ENCODE peak calls at places on chromosomes 1 and 21, in four cellular contexts. One of them, this sample, is unnamed.

GRCh38 chr1:54312874-54313316 is 93.3 kb downstream of the SSBP3 start:
- DNase-seq in HepG2: peak
- DNase-seq in K562: no peak
- DNase-seq in GM12878: no peak
- DNase-seq in this sample: no peak

GRCh38 chr1:44849575-44850132 is 6.6 kb upstream of the PTCH2 start:
- DNase-seq in GM12878: no peak
- DNase-seq in K562: no peak
- DNase-seq in HepG2: no peak
- DNase-seq in this sample: no peak

GRCh38 chr1:24783713-24784112 is 38.5 kb downstream of the CLIC4 start:
- DNase-seq in K562: no peak
- DNase-seq in GM12878: no peak
- DNase-seq in HepG2: peak
- DNase-seq in this sample: no peak

GRCh38 chr1:156504062-156504813 is 3.7 kb upstream of the MEF2D start:
- DNase-seq in K562: no peak
- DNase-seq in GM12878: no peak
- DNase-seq in HepG2: no peak
- DNase-seq in this sample: no peak

GRCh38 chr1:215636258-215636965 is 69.3 kb downstream of the KCTD3 start:
- DNase-seq in GM12878: no peak
- DNase-seq in K562: no peak
- DNase-seq in HepG2: peak
- DNase-seq in this sample: no peak

GRCh38 chr1:15943515-15944307 is 32.2 kb downstream of the ZBTB17 start:
- DNase-seq in HepG2: no peak
- DNase-seq in GM12878: no peak
- DNase-seq in K562: no peak
- DNase-seq in this sample: no peak

GRCh38 chr1:82837261-82837660 is 1036.5 kb downstream of the ADGRL2 start:
- DNase-seq in HepG2: no peak
- DNase-seq in K562: no peak
- DNase-seq in GM12878: no peak
- DNase-seq in this sample: no peak

GRCh38 chr1:167489581-167490340 is 28.6 kb downstream of the CD247 start:
- DNase-seq in GM12878: no peak
- DNase-seq in HepG2: no peak
- DNase-seq in K562: no peak
- DNase-seq in this sample: no peak

GRCh38 chr1:53740621-53741105 is 1.7 kb upstream of the GLIS1 start:
- DNase-seq in HepG2: peak
- DNase-seq in K562: no peak
- DNase-seq in GM12878: no peak
- DNase-seq in this sample: no peak

GRCh38 chr1:172915276-172915675 is 135.5 kb downstream of the TNFSF18 start:
- DNase-seq in GM12878: no peak
- DNase-seq in K562: no peak
- DNase-seq in HepG2: no peak
- DNase-seq in this sample: no peak

GRCh38 chr1:115506523-115507255 is 135.1 kb upstream of the VANGL1 start:
- DNase-seq in K562: no peak
- DNase-seq in GM12878: no peak
- DNase-seq in HepG2: no peak
- DNase-seq in this sample: no peak

GRCh38 chr1:84300991-84301758 is at the start of gene SAMD13:
- DNase-seq in K562: no peak
- DNase-seq in HepG2: no peak
- DNase-seq in GM12878: peak
- DNase-seq in this sample: peak

GRCh38 chr1:99004270-99005141 is at the start of gene PLPPR5:
- DNase-seq in HepG2: no peak
- DNase-seq in GM12878: no peak
- DNase-seq in K562: no peak
- DNase-seq in this sample: no peak

GRCh38 chr1:228463009-228463558 is 24.1 kb upstream of the RNF187 start:
- DNase-seq in GM12878: no peak
- DNase-seq in K562: no peak
- DNase-seq in HepG2: no peak
- DNase-seq in this sample: no peak

GRCh38 chr1:7389201-7389785 is 381.8 kb upstream of the VAMP3 start:
- DNase-seq in K562: no peak
- DNase-seq in GM12878: no peak
- DNase-seq in HepG2: no peak
- DNase-seq in this sample: no peak

GRCh38 chr1:243598433-243598832 is 251.6 kb downstream of the AKT3 start:
- DNase-seq in GM12878: no peak
- DNase-seq in HepG2: no peak
- DNase-seq in K562: no peak
- DNase-seq in this sample: no peak

GRCh38 chr1:55213029-55213884 is 1.9 kb downstream of the USP24 start:
- DNase-seq in GM12878: no peak
- DNase-seq in HepG2: no peak
- DNase-seq in K562: no peak
- DNase-seq in this sample: no peak

GRCh38 chr1:204493145-204493881 is 1.3 kb downstream of the PIK3C2B start:
- DNase-seq in HepG2: peak
- DNase-seq in GM12878: no peak
- DNase-seq in K562: no peak
- DNase-seq in this sample: no peak

GRCh38 chr1:68087184-68087583 is 36.8 kb upstream of the DIRAS3 start:
- DNase-seq in K562: no peak
- DNase-seq in HepG2: no peak
- DNase-seq in GM12878: no peak
- DNase-seq in this sample: no peak

GRCh38 chr1:93565496-93566221 is 116.0 kb downstream of the BCAR3 start:
- DNase-seq in GM12878: no peak
- DNase-seq in K562: no peak
- DNase-seq in HepG2: no peak
- DNase-seq in this sample: no peak

GRCh38 chr1:98940680-98941079 is 64.0 kb downstream of the PLPPR5 start:
- DNase-seq in K562: no peak
- DNase-seq in GM12878: no peak
- DNase-seq in HepG2: no peak
- DNase-seq in this sample: no peak

GRCh38 chr1:97907886-97908285 is 12.9 kb downstream of the DPYD start:
- DNase-seq in GM12878: no peak
- DNase-seq in K562: no peak
- DNase-seq in HepG2: no peak
- DNase-seq in this sample: no peak

GRCh38 chr1:101520302-101520701 is 283.5 kb downstream of the S1PR1 start:
- DNase-seq in GM12878: peak
- DNase-seq in K562: peak
- DNase-seq in HepG2: peak
- DNase-seq in this sample: peak

GRCh38 chr1:176938375-176938774 is 226.1 kb downstream of the ASTN1 start:
- DNase-seq in HepG2: no peak
- DNase-seq in K562: no peak
- DNase-seq in GM12878: no peak
- DNase-seq in this sample: no peak

GRCh38 chr1:14571810-14572767 is 26.4 kb upstream of the KAZN start:
- DNase-seq in HepG2: no peak
- DNase-seq in K562: peak
- DNase-seq in GM12878: no peak
- DNase-seq in this sample: no peak

GRCh38 chr1:230713915-230714764 is at the start of gene AGT:
- DNase-seq in HepG2: peak
- DNase-seq in K562: no peak
- DNase-seq in GM12878: no peak
- DNase-seq in this sample: no peak

GRCh38 chr1:165144757-165145397 is 211.6 kb downstream of the LMX1A start:
- DNase-seq in HepG2: peak
- DNase-seq in GM12878: no peak
- DNase-seq in K562: peak
- DNase-seq in this sample: peak

GRCh38 chr1:50972766-50973165 is 2.7 kb downstream of the CDKN2C start:
- DNase-seq in GM12878: no peak
- DNase-seq in K562: no peak
- DNase-seq in HepG2: no peak
- DNase-seq in this sample: no peak

GRCh38 chr1:226823643-226824042 is 46.8 kb upstream of the PSEN2 start:
- DNase-seq in HepG2: no peak
- DNase-seq in K562: no peak
- DNase-seq in GM12878: no peak
- DNase-seq in this sample: no peak

GRCh38 chr1:35122311-35122710 is 43.1 kb downstream of the ZMYM1 start:
- DNase-seq in GM12878: no peak
- DNase-seq in K562: no peak
- DNase-seq in HepG2: no peak
- DNase-seq in this sample: no peak

GRCh38 chr1:87812881-87813577 is 484.3 kb downstream of the LMO4 start:
- DNase-seq in K562: no peak
- DNase-seq in HepG2: no peak
- DNase-seq in GM12878: peak
- DNase-seq in this sample: no peak

GRCh38 chr1:1759456-1760344 is 18.6 kb downstream of the NADK start:
- DNase-seq in GM12878: no peak
- DNase-seq in K562: no peak
- DNase-seq in HepG2: no peak
- DNase-seq in this sample: no peak

DNA sequence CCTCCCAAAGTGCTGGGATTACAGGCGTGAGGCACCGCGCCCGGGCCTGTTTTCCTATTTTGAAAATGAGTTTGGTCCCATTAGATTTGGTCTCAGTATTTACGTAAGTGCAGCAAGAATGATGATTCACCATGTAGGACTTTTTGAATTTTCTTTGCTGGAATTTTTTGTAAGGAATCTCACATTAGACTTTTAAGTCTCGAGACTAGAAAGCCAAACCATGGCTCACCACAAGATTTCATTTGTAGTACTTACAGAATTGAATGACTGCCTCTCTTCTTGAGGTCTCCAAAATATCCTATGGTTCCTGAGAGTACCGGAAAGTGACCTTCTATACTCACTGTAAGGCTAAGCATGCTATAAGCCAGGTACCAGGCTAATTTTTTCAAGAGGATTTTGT is 325 bp downstream of the OR14A2 start:
- DNase-seq in HepG2: no peak
- DNase-seq in K562: no peak
- DNase-seq in GM12878: no peak
- DNase-seq in this sample: no peak
- TF ChIP-seq ATF3 in HepG2: no peak
- TF ChIP-seq ATF3 in K562: no peak
- TF ChIP-seq ATF3 in GM12878: no peak
- TF ChIP-seq ATF3 in this sample: no peak

GRCh38 chr1:77282866-77283539 is 1.2 kb downstream of the AK5 start:
- DNase-seq in GM12878: no peak
- DNase-seq in HepG2: no peak
- DNase-seq in K562: no peak
- DNase-seq in this sample: no peak
- TF ChIP-seq ZBTB33 in GM12878: no peak
- TF ChIP-seq ZBTB33 in HepG2: no peak
- TF ChIP-seq ZBTB33 in K562: no peak
- TF ChIP-seq ZBTB33 in this sample: no peak

DNA sequence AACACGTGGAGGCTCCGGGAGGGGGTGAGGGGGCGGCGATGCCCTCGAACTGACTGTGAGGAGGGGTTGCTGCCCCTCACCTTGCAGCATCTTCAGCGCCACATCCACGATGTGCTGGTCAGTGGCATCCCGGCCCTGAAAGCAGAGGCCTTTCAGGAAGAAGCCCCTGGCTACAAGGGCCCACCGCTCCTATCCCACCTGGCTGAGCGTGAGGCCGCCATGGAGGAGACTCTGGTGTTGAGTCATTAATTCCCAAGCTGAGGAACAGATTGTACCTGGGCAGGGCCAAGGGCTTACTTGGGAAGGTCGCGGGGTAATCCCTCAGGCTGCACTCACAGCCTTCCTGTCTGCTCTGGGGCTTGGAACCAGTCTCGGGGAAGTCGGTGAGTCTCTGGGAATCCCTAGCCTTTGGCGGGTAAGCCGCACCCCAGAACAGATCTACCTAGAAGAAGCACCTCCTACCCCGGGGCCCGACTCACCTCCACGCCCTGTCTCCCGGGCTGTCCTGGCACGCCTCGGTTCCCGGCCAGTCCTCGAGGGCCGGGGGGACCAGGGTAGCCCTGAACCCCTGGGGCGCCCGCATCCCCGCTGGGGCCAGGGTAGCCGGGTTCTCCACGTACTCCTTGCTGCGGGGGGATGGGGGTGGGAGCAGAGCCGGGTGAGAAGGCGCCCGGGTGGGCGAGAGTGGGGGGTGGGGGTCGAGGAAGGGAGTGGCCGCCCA is 13.9 kb downstream of the COL9A2 start:
- DNase-seq in K562: no peak
- DNase-seq in GM12878: no peak
- DNase-seq in HepG2: no peak
- DNase-seq in this sample: no peak
- H3K4me3 ChIP-seq in K562: no peak
- H3K4me3 ChIP-seq in GM12878: no peak
- H3K4me3 ChIP-seq in HepG2: no peak
- H3K4me3 ChIP-seq in this sample: no peak

DNA sequence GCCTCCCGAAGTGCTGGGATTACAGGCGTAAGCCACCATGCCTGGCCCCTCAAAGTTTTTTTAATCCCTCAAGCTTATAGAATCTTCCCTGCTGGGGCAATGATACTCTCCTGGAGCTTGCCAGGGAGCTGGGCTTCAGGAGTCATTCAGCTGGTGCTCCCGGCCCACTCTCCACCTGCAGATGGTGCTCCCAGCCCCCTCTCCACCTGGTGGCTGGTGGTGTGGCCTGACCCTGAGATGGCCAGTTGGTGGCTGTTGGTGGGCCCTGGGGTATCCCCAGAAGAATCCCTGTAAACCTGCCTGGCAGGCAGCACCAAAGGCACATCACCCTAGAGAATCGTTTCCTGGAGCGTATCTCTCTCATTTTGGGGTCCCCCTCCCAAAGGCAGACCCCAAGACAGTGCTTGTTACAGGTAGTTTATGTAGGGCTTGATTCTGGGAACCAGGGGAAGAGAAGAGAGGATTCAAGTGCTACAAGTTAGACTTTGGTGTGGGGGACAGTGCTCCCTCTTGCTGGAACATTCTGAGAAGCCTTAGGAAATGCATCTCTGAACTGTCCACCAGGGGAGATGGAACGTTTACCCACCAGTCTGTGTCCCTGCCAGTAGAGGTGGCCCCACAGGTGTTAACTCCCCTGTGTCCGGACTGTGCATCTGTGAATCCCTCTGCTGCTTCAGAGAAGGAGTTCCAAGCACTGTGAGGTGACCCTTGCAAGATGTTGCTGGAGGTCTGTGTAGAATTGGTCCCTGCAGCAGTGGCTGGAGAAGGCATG is 29.1 kb upstream of the ACTL8 start:
- DNase-seq in GM12878: no peak
- DNase-seq in K562: no peak
- DNase-seq in HepG2: no peak
- DNase-seq in this sample: no peak
- TF ChIP-seq ATF3 in GM12878: no peak
- TF ChIP-seq ATF3 in K562: no peak
- TF ChIP-seq ATF3 in HepG2: no peak
- TF ChIP-seq ATF3 in this sample: no peak

GRCh38 chr21:43362306-43362927 is 64.5 kb downstream of the SIK1 start:
- DNase-seq in GM12878: no peak
- DNase-seq in HepG2: no peak
- DNase-seq in K562: no peak
- DNase-seq in this sample: no peak
- TF ChIP-seq ZBTB33 in GM12878: no peak
- TF ChIP-seq ZBTB33 in HepG2: no peak
- TF ChIP-seq ZBTB33 in K562: no peak
- TF ChIP-seq ZBTB33 in this sample: no peak